ENCODE peak calls at places on chromosome 20, in six cellular contexts. One of them, this sample, is unnamed.

GRCh38 chr20:3803854-3804253 is 7.7 kb downstream of the CDC25B start:
- DNase-seq in SK-N-SH: no peak
- DNase-seq in H1: no peak
- DNase-seq in HepG2: no peak
- DNase-seq in K562: no peak
- DNase-seq in GM12878: no peak
- DNase-seq in this sample: no peak

GRCh38 chr20:48621256-48622078 is 206.3 kb downstream of the PREX1 start:
- DNase-seq in K562: peak; percentile 27
- DNase-seq in GM12878: no peak
- DNase-seq in HepG2: no peak
- DNase-seq in H1: no peak
- DNase-seq in SK-N-SH: no peak
- DNase-seq in this sample: no peak

GRCh38 chr20:46119028-46119546 is 973 bp downstream of the CD40 start:
- DNase-seq in SK-N-SH: no peak
- DNase-seq in HepG2: no peak
- DNase-seq in K562: no peak
- DNase-seq in H1: no peak
- DNase-seq in GM12878: peak; percentile 49
- DNase-seq in this sample: no peak

GRCh38 chr20:24093666-24094065 is 105.1 kb upstream of the GGTLC1 start:
- DNase-seq in SK-N-SH: no peak
- DNase-seq in HepG2: no peak
- DNase-seq in GM12878: no peak
- DNase-seq in H1: no peak
- DNase-seq in K562: no peak
- DNase-seq in this sample: no peak

GRCh38 chr20:54047741-54048140 is 22.7 kb downstream of the BCAS1 start:
- DNase-seq in HepG2: no peak
- DNase-seq in H1: no peak
- DNase-seq in GM12878: no peak
- DNase-seq in K562: no peak
- DNase-seq in SK-N-SH: no peak
- DNase-seq in this sample: no peak

GRCh38 chr20:4470375-4470774 is 251.3 kb upstream of the PRND start:
- DNase-seq in SK-N-SH: peak; percentile 5
- DNase-seq in K562: no peak
- DNase-seq in HepG2: no peak
- DNase-seq in H1: no peak
- DNase-seq in GM12878: no peak
- DNase-seq in this sample: no peak

GRCh38 chr20:46914789-46915359 is 20.2 kb downstream of the EYA2 start:
- DNase-seq in K562: no peak
- DNase-seq in GM12878: no peak
- DNase-seq in SK-N-SH: no peak
- DNase-seq in H1: no peak
- DNase-seq in HepG2: no peak
- DNase-seq in this sample: no peak

GRCh38 chr20:17910828-17911294 is 57.7 kb downstream of the SNX5 start:
- DNase-seq in K562: peak; percentile 78
- DNase-seq in SK-N-SH: no peak
- DNase-seq in H1: no peak
- DNase-seq in GM12878: no peak
- DNase-seq in HepG2: no peak
- DNase-seq in this sample: no peak

GRCh38 chr20:37316116-37316774 is 26.8 kb downstream of the MANBAL start:
- DNase-seq in SK-N-SH: no peak
- DNase-seq in K562: peak; percentile 51
- DNase-seq in GM12878: no peak
- DNase-seq in HepG2: no peak
- DNase-seq in H1: no peak
- DNase-seq in this sample: peak; percentile 35

GRCh38 chr20:64142546-64142945 is 21.7 kb upstream of the MYT1 start:
- DNase-seq in H1: no peak
- DNase-seq in HepG2: no peak
- DNase-seq in K562: no peak
- DNase-seq in SK-N-SH: peak; percentile 8
- DNase-seq in GM12878: no peak
- DNase-seq in this sample: no peak

GRCh38 chr20:57006411-57007170 is 259.9 kb downstream of the BMP7 start:
- DNase-seq in SK-N-SH: no peak
- DNase-seq in H1: no peak
- DNase-seq in GM12878: peak; percentile 17
- DNase-seq in K562: no peak
- DNase-seq in HepG2: no peak
- DNase-seq in this sample: no peak

GRCh38 chr20:61520761-61521460 is 268.9 kb downstream of the CDH4 start:
- DNase-seq in SK-N-SH: no peak
- DNase-seq in GM12878: no peak
- DNase-seq in K562: peak; percentile 34
- DNase-seq in H1: no peak
- DNase-seq in HepG2: no peak
- DNase-seq in this sample: no peak

GRCh38 chr20:50789968-50790650 is 4.8 kb upstream of the BCAS4 start:
- DNase-seq in H1: no peak
- DNase-seq in K562: peak; percentile 37
- DNase-seq in GM12878: no peak
- DNase-seq in HepG2: no peak
- DNase-seq in SK-N-SH: no peak
- DNase-seq in this sample: no peak

GRCh38 chr20:57475388-57476072 is 49.4 kb downstream of the CTCFL start:
- DNase-seq in GM12878: no peak
- DNase-seq in SK-N-SH: no peak
- DNase-seq in H1: no peak
- DNase-seq in K562: no peak
- DNase-seq in HepG2: no peak
- DNase-seq in this sample: no peak

GRCh38 chr20:54680872-54681297 is 205.5 kb downstream of the DOK5 start:
- DNase-seq in GM12878: no peak
- DNase-seq in SK-N-SH: peak; percentile 37
- DNase-seq in H1: no peak
- DNase-seq in HepG2: peak; percentile 65
- DNase-seq in K562: peak; percentile 61
- DNase-seq in this sample: peak; percentile 3

GRCh38 chr20:1265916-1266166 is 253 bp upstream of the SNPH start:
- DNase-seq in GM12878: no peak
- DNase-seq in K562: no peak
- DNase-seq in SK-N-SH: no peak
- DNase-seq in HepG2: no peak
- DNase-seq in H1: no peak
- DNase-seq in this sample: no peak

GRCh38 chr20:14431568-14431967 is 94.2 kb upstream of the FLRT3 start:
- DNase-seq in HepG2: no peak
- DNase-seq in GM12878: no peak
- DNase-seq in K562: no peak
- DNase-seq in H1: no peak
- DNase-seq in SK-N-SH: no peak
- DNase-seq in this sample: no peak

GRCh38 chr20:60410865-60411264 is 452.6 kb downstream of the CDH26 start:
- DNase-seq in SK-N-SH: no peak
- DNase-seq in HepG2: no peak
- DNase-seq in GM12878: no peak
- DNase-seq in H1: no peak
- DNase-seq in K562: no peak
- DNase-seq in this sample: no peak

GRCh38 chr20:25022680-25023079 is 30.1 kb upstream of the APMAP start:
- DNase-seq in SK-N-SH: no peak
- DNase-seq in H1: no peak
- DNase-seq in HepG2: no peak
- DNase-seq in GM12878: no peak
- DNase-seq in K562: no peak
- DNase-seq in this sample: no peak

GRCh38 chr20:38222231-38222922 is 38.2 kb downstream of the KIAA1755 start:
- DNase-seq in K562: peak; percentile 78
- DNase-seq in GM12878: no peak
- DNase-seq in SK-N-SH: peak; percentile 84
- DNase-seq in H1: no peak
- DNase-seq in HepG2: peak; percentile 71
- DNase-seq in this sample: peak; percentile 70

GRCh38 chr20:24995741-24996448 is 3.3 kb upstream of the APMAP start:
- DNase-seq in K562: no peak
- DNase-seq in GM12878: no peak
- DNase-seq in SK-N-SH: no peak
- DNase-seq in H1: no peak
- DNase-seq in HepG2: no peak
- DNase-seq in this sample: no peak

GRCh38 chr20:17262786-17263185 is 35.9 kb downstream of the PCSK2 start:
- DNase-seq in SK-N-SH: no peak
- DNase-seq in H1: no peak
- DNase-seq in GM12878: no peak
- DNase-seq in HepG2: no peak
- DNase-seq in K562: no peak
- DNase-seq in this sample: no peak

GRCh38 chr20:41424546-41424945 is 57.9 kb upstream of the EMILIN3 start:
- DNase-seq in K562: no peak
- DNase-seq in GM12878: no peak
- DNase-seq in HepG2: no peak
- DNase-seq in H1: no peak
- DNase-seq in SK-N-SH: no peak
- DNase-seq in this sample: no peak

GRCh38 chr20:33585413-33585812 is 76.7 kb upstream of the C20orf144 start:
- DNase-seq in GM12878: no peak
- DNase-seq in H1: no peak
- DNase-seq in HepG2: no peak
- DNase-seq in K562: no peak
- DNase-seq in SK-N-SH: no peak
- DNase-seq in this sample: no peak

GRCh38 chr20:21808863-21809664 is 103.6 kb downstream of the PAX1 start:
- DNase-seq in K562: peak; percentile 55
- DNase-seq in H1: peak; percentile 27
- DNase-seq in SK-N-SH: peak; percentile 72
- DNase-seq in HepG2: peak; percentile 31
- DNase-seq in GM12878: no peak
- DNase-seq in this sample: peak; percentile 6

GRCh38 chr20:54172856-54173652 is 732 bp downstream of the CYP24A1 start:
- DNase-seq in GM12878: no peak
- DNase-seq in HepG2: no peak
- DNase-seq in SK-N-SH: peak; percentile 56
- DNase-seq in K562: no peak
- DNase-seq in H1: no peak
- DNase-seq in this sample: no peak

GRCh38 chr20:49186535-49187329 is 1.4 kb downstream of the STAU1 start:
- DNase-seq in K562: peak; percentile 85
- DNase-seq in GM12878: no peak
- DNase-seq in HepG2: peak; percentile 62
- DNase-seq in SK-N-SH: peak; percentile 39
- DNase-seq in H1: no peak
- DNase-seq in this sample: no peak

GRCh38 chr20:49028684-49029083 is 17.4 kb upstream of the CSE1L start:
- DNase-seq in SK-N-SH: peak; percentile 47
- DNase-seq in HepG2: peak; percentile 58
- DNase-seq in H1: no peak
- DNase-seq in GM12878: no peak
- DNase-seq in K562: peak; percentile 45
- DNase-seq in this sample: no peak

GRCh38 chr20:44548171-44548678 is 26.4 kb upstream of the SERINC3 start:
- DNase-seq in HepG2: no peak
- DNase-seq in SK-N-SH: no peak
- DNase-seq in H1: no peak
- DNase-seq in K562: no peak
- DNase-seq in GM12878: no peak
- DNase-seq in this sample: no peak
- TF ChIP-seq GABPA in HepG2: no peak
- TF ChIP-seq GABPA in SK-N-SH: no peak
- TF ChIP-seq GABPA in H1: no peak
- TF ChIP-seq GABPA in K562: no peak
- TF ChIP-seq GABPA in GM12878: no peak
- TF ChIP-seq GABPA in this sample: no peak

GRCh38 chr20:62816879-62817873 is at the start of gene COL9A3:
- DNase-seq in SK-N-SH: peak; percentile 72
- DNase-seq in K562: no peak
- DNase-seq in HepG2: peak; percentile 63
- DNase-seq in GM12878: no peak
- DNase-seq in H1: no peak
- DNase-seq in this sample: no peak

GRCh38 chr20:62820208-62820961 is 3.5 kb downstream of the COL9A3 start:
- DNase-seq in H1: no peak
- DNase-seq in GM12878: no peak
- DNase-seq in SK-N-SH: no peak
- DNase-seq in K562: peak; percentile 34
- DNase-seq in HepG2: no peak
- DNase-seq in this sample: no peak

GRCh38 chr20:62817975-62818591 is 1.2 kb downstream of the COL9A3 start:
- DNase-seq in K562: no peak
- DNase-seq in SK-N-SH: no peak
- DNase-seq in HepG2: no peak
- DNase-seq in H1: no peak
- DNase-seq in GM12878: no peak
- DNase-seq in this sample: no peak

GRCh38 chr20:62819494-62820174 is 2.8 kb downstream of the COL9A3 start:
- DNase-seq in GM12878: no peak
- DNase-seq in SK-N-SH: no peak
- DNase-seq in H1: no peak
- DNase-seq in K562: no peak
- DNase-seq in HepG2: no peak
- DNase-seq in this sample: no peak

GRCh38 chr20:62818592-62819493 is 2.0 kb downstream of the COL9A3 start:
- DNase-seq in SK-N-SH: peak; percentile 92
- DNase-seq in K562: no peak
- DNase-seq in H1: no peak
- DNase-seq in HepG2: peak; percentile 96
- DNase-seq in GM12878: no peak
- DNase-seq in this sample: no peak
- TF ChIP-seq GABPA in SK-N-SH: no peak
- TF ChIP-seq GABPA in K562: no peak
- TF ChIP-seq GABPA in H1: no peak
- TF ChIP-seq GABPA in HepG2: no peak
- TF ChIP-seq GABPA in GM12878: no peak
- TF ChIP-seq GABPA in this sample: no peak

DNA sequence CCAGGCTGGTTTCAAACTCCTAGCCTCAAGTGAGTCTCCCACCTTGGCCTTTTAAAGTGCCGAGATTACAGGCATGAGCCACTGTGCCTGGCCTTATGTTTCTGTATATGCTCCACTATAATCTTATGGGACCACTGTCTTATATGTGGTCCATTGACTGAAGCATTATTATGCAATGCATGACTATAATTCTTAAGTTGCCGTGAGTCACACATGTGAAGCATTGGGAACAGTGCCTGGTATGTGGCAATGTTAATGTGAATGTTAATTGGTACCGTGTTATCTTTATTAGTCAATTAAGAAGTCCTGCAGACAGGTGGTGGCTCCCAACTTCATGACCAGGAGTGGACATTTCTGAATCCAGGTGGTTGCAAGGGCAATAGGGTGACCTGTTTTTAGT is 14.7 kb upstream of the ASXL1 start:
- DNase-seq in GM12878: no peak
- DNase-seq in K562: no peak
- DNase-seq in HepG2: no peak
- DNase-seq in H1: no peak
- DNase-seq in SK-N-SH: no peak
- DNase-seq in this sample: no peak
- TF ChIP-seq GABPA in GM12878: no peak
- TF ChIP-seq GABPA in K562: no peak
- TF ChIP-seq GABPA in HepG2: no peak
- TF ChIP-seq GABPA in H1: no peak
- TF ChIP-seq GABPA in SK-N-SH: no peak
- TF ChIP-seq GABPA in this sample: no peak

DNA sequence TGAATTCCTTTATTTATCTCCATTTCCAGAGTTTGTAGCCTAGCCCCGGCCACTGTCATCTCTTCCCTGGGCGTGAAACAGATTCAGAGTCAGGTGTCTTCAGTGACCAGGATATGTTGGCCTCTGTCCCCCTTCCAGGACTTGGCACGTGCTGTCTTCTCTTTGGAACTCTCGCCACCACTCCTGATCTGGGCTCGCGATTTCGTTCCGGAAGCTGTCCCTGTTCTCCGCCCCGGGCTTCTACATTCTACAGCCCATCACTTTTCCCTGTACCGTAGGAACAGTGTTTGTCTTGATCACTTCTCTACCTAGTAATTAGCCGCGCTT is 738 bp downstream of the GSS start:
- DNase-seq in HepG2: peak; percentile 67
- DNase-seq in H1: no peak
- DNase-seq in SK-N-SH: peak; percentile 59
- DNase-seq in GM12878: no peak
- DNase-seq in K562: peak; percentile 76
- DNase-seq in this sample: no peak
- TF ChIP-seq GABPA in HepG2: no peak
- TF ChIP-seq GABPA in H1: no peak
- TF ChIP-seq GABPA in SK-N-SH: no peak
- TF ChIP-seq GABPA in GM12878: no peak
- TF ChIP-seq GABPA in K562: peak; percentile 46
- TF ChIP-seq GABPA in this sample: no peak

This sample was measured in HL-60.